ENCODE peak calls at places on chromosomes 6 and 20, in four cellular contexts. T is GM12891, S is K562, U is GM12878. C is an unnamed sample.
A peak's percentile ranks its signal among the peaks of the same experiment; 100 is the strongest.

GRCh38 chr6:49939993-49940498 is 23.9 kb downstream of the DEFB114 start:
- DNase-seq in T (no peak), S (peak; percentile 48), U (no peak), C (no peak)

GRCh38 chr6:109079981-109080380 is 14.7 kb downstream of the SESN1 start:
- DNase-seq in T (no peak), S (no peak), U (no peak), C (no peak)

GRCh38 chr6:170033666-170034065 is 257.2 kb downstream of the DLL1 start:
- DNase-seq in T (no peak), S (no peak), U (no peak), C (no peak)

GRCh38 chr6:9875605-9876353 is 539.1 kb downstream of the TFAP2A start:
- DNase-seq in T (no peak), S (no peak), U (no peak), C (no peak)

GRCh38 chr20:19903168-19903676 is 113.9 kb upstream of the NAA20 start:
- DNase-seq in T (peak; percentile 54), S (no peak), U (no peak), C (peak; percentile 59)

GRCh38 chr6:71334768-71335167 is 46.2 kb downstream of the OGFRL1 start:
- DNase-seq in T (no peak), S (no peak), U (no peak), C (no peak)

GRCh38 chr20:33858666-33859065 is 47.5 kb downstream of the CHMP4B start:
- DNase-seq in T (no peak), S (no peak), U (no peak), C (no peak)

GRCh38 chr20:20410678-20411077 is 42.8 kb downstream of the INSM1 start:
- DNase-seq in T (no peak), S (no peak), U (no peak), C (no peak)

GRCh38 chr6:166436195-166437139 is 53.7 kb upstream of the MPC1 start:
- DNase-seq in T (no peak), S (no peak), U (no peak), C (no peak)

GRCh38 chr6:37822851-37823682 is 3.5 kb downstream of the ZFAND3 start:
- DNase-seq in T (no peak), S (no peak), U (no peak), C (no peak)

GRCh38 chr6:108781419-108782110 is 66.7 kb upstream of the ARMC2 start:
- DNase-seq in T (no peak), S (no peak), U (no peak), C (no peak)

GRCh38 chr6:30942338-30943060 is 1.7 kb downstream of the MUCL3 start:
- DNase-seq in T (no peak), S (peak; percentile 84), U (no peak), C (peak; percentile 12)

GRCh38 chr6:133244502-133244901 is 3.3 kb downstream of the EYA4 start:
- DNase-seq in T (no peak), S (no peak), U (no peak), C (no peak)

GRCh38 chr6:110421749-110422443 is 6.5 kb upstream of the DDO start:
- DNase-seq in T (no peak), S (no peak), U (no peak), C (peak; percentile 20)

GRCh38 chr20:63345328-63346100 is 15.6 kb downstream of the CHRNA4 start:
- DNase-seq in T (no peak), S (no peak), U (no peak), C (no peak)

GRCh38 chr6:47414517-47415167 is 62.9 kb upstream of the CD2AP start:
- DNase-seq in T (no peak), S (no peak), U (peak; percentile 47), C (peak; percentile 2)

GRCh38 chr6:35391240-35391968 is 49.0 kb downstream of the PPARD start:
- DNase-seq in T (no peak), S (no peak), U (no peak), C (no peak)

GRCh38 chr6:54897462-54898189 is 51.1 kb downstream of the FAM83B start:
- DNase-seq in T (no peak), S (no peak), U (no peak), C (no peak)

GRCh38 chr6:26240157-26240980 is 124.6 kb upstream of the BTN3A2 start:
- DNase-seq in T (no peak), S (no peak), U (peak; percentile 89), C (no peak)
- TF ChIP-seq POLR2AphosphoS5 in T (peak; percentile 97), S (no peak), U (peak; percentile 97), C (no peak)

GRCh38 chr6:20717743-20718142 is 183.5 kb downstream of the CDKAL1 start:
- DNase-seq in T (no peak), S (no peak), U (no peak), C (no peak)
- TF ChIP-seq SPI1 in T (no peak), S (no peak), U (no peak), C (no peak)

GRCh38 chr6:56685102-56685733 is 42.5 kb upstream of the DST start:
- DNase-seq in T (no peak), S (no peak), U (no peak), C (no peak)

GRCh38 chr6:56684342-56685101 is 41.8 kb upstream of the DST start:
- DNase-seq in T (no peak), S (no peak), U (no peak), C (no peak)

GRCh38 chr6:56682580-56682979 is 39.9 kb upstream of the DST start:
- DNase-seq in T (no peak), S (no peak), U (no peak), C (no peak)

GRCh38 chr6:56685994-56686393 is 43.3 kb upstream of the DST start:
- DNase-seq in T (no peak), S (no peak), U (no peak), C (no peak)

GRCh38 chr6:56683882-56684281 is 41.2 kb upstream of the DST start:
- DNase-seq in T (no peak), S (no peak), U (no peak), C (no peak)
- TF ChIP-seq POLR2AphosphoS5 in T (no peak), S (no peak), U (no peak), C (no peak)

GRCh38 chr6:139705284-139705683 is 330.8 kb upstream of the CITED2 start:
- DNase-seq in T (no peak), S (no peak), U (no peak), C (no peak)
- TF ChIP-seq SPI1 in T (no peak), S (no peak), U (no peak), C (no peak)

GRCh38 chr6:125956506-125957390 is at the start of gene HINT3:
- DNase-seq in T (peak; percentile 79), S (peak; percentile 84), U (peak; percentile 83), C (peak; percentile 98)

GRCh38 chr6:125961117-125961516 is 4.5 kb downstream of the HINT3 start:
- DNase-seq in T (no peak), S (no peak), U (no peak), C (no peak)

GRCh38 chr6:125954735-125955410 is 1.7 kb upstream of the HINT3 start:
- DNase-seq in T (no peak), S (no peak), U (no peak), C (no peak)

GRCh38 chr6:125957845-125958244 is 1.3 kb downstream of the HINT3 start:
- DNase-seq in T (no peak), S (peak; percentile 37), U (no peak), C (peak; percentile 65)

DNA sequence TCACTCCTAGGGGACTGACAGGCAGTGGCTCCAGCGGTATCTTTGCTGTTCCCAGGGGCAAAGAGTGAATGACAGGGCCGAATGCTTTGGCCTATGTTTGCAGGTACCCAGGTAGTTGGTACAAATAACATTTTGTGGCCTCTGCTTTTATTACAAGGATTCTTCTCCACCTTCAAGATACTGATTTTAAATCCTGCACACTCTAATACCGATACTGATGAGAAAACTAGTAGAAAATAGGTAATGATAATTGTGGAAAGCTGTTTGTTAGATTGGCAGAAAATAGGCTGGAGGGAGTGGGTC is 772 bp downstream of the HINT3 start:
- DNase-seq in T (no peak), S (no peak), U (no peak), C (no peak)
- TF ChIP-seq POLR2AphosphoS5 in T (no peak), S (no peak), U (no peak), C (no peak)

DNA sequence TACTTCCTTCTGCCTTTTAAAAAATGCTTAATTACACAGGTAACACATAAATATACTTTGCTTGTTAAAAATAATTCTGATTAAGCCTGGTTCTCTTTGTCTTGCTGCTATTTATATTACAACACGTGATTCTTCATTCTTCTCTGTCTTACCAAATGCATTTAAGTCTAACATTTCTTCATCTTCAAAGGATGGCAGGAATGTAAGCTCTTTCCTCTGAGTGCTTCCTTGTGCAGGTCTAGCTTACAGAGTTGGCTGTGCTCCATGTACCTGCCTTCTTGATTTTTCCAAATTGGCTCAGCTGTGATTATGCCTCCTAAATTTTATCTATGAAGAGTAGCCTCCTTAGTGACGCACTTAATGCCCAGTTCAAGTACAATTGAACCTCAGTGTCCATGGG is 44.4 kb downstream of the RNF144B start:
- DNase-seq in T (no peak), S (no peak), U (no peak), C (no peak)
- TF ChIP-seq SPI1 in T (no peak), S (no peak), U (no peak), C (no peak)

DNA sequence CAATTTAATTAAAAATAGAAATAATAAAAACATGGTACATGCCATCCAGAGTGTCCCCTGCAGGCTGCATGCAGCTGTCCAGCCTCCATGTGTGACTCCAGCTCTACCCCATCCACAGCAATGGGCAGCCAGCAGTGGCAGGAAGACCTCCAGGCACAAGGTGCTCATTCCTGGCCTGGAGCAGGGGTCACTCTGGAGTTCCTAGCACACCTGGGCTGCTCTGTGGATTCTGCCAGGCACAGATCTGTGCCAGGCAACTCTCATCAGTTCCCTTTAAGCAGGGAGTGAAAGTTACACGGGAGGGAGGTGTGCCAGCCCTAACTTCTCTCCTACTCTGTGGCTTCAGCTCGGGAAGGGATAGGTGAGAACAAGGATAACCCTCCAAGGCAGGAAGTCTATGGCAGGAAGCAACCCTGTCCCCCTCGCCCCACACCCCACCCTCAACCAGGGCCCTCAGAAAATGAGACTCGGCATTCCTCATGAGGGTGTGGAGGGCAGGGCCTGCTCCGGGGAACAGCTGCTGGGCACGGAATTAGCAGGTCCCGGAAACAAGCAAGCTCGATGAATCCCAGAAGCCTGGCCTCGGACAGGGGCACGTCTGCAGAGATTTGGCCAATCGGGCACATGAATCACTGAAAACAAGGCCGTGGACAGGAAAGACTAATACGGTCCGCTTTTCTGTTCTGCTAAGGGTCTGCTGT is 10.0 kb downstream of the JPH2 start:
- DNase-seq in T (no peak), S (no peak), U (no peak), C (no peak)
- TF ChIP-seq POLR2AphosphoS5 in T (no peak), S (no peak), U (no peak), C (no peak)

DNA sequence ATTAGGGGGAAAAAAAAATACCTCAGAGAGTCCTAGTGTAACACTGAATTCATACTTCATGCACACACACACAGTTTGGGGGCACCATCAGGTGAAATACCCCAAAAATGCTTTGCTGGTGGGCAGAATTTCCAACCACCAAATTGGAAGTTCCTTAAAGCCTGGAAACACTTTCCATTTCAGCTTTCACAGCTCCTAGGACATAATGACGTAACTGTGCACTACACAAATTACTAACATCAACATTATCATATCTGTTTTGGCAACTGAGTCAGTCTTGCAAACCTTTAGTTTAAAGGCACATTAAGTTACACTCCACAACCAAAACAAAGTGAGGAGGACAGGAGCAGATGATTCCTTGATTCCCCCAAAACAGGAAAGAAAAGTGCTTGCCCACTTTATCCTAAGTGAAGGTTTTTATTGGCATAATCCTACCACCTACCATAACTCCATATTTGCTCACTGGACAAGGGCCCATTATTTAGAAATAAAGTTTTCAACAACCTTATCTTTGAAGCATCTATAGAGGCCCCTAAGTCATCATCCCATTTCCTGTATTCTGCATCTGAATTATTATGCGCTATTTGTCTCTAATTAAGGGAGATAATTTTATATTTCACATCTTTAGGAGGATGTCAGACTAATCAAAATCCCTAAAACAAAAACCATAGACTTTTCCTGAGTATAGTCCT is 3.4 kb downstream of the MBOAT1 start:
- DNase-seq in T (no peak), S (no peak), U (no peak), C (no peak)
- TF ChIP-seq SPI1 in T (no peak), S (no peak), U (no peak), C (no peak)

C was measured in HL-60.